ENCODE peak calls at places on chromosomes 5 and 9, in ten cellular contexts. One of them, this sample, is unnamed.

GRCh38 chr9:91985692-91986091 is 35.7 kb upstream of the ROR2 start:
- DNase-seq in activated effector memory CD4-positive, alpha-beta T cell treated with anti-CD3 and anti-CD28 coated beads, Interleukin-2, amount 50 U/mL, for 16 hours: no peak
- DNase-seq in progenitor cell of endocrine pancreas: no peak
- DNase-seq in EH: no peak
- DNase-seq in right lobe of liver: no peak
- DNase-seq in central memory CD4-positive, alpha-beta T cell: no peak
- DNase-seq in HCT116: no peak
- DNase-seq in LoVo: no peak
- DNase-seq in astrocyte of the hippocampus: no peak
- DNase-seq in NT2/D1: no peak
- DNase-seq in this sample: no peak

GRCh38 chr9:122819326-122819725 is 9.1 kb downstream of the PDCL start:
- DNase-seq in activated effector memory CD4-positive, alpha-beta T cell treated with anti-CD3 and anti-CD28 coated beads, Interleukin-2, amount 50 U/mL, for 16 hours: no peak
- DNase-seq in progenitor cell of endocrine pancreas: no peak
- DNase-seq in EH: peak
- DNase-seq in right lobe of liver: no peak
- DNase-seq in central memory CD4-positive, alpha-beta T cell: no peak
- DNase-seq in HCT116: no peak
- DNase-seq in LoVo: no peak
- DNase-seq in astrocyte of the hippocampus: peak
- DNase-seq in NT2/D1: no peak
- DNase-seq in this sample: no peak

GRCh38 chr9:25964239-25964638 is 286.0 kb upstream of the TUSC1 start:
- DNase-seq in activated effector memory CD4-positive, alpha-beta T cell treated with anti-CD3 and anti-CD28 coated beads, Interleukin-2, amount 50 U/mL, for 16 hours: no peak
- DNase-seq in progenitor cell of endocrine pancreas: no peak
- DNase-seq in EH: peak
- DNase-seq in right lobe of liver: no peak
- DNase-seq in central memory CD4-positive, alpha-beta T cell: no peak
- DNase-seq in HCT116: peak
- DNase-seq in LoVo: peak
- DNase-seq in astrocyte of the hippocampus: peak
- DNase-seq in NT2/D1: peak
- DNase-seq in this sample: peak

GRCh38 chr5:21858441-21858840 is 994.7 kb downstream of the CDH12 start:
- DNase-seq in activated effector memory CD4-positive, alpha-beta T cell treated with anti-CD3 and anti-CD28 coated beads, Interleukin-2, amount 50 U/mL, for 16 hours: no peak
- DNase-seq in progenitor cell of endocrine pancreas: no peak
- DNase-seq in EH: no peak
- DNase-seq in right lobe of liver: no peak
- DNase-seq in central memory CD4-positive, alpha-beta T cell: no peak
- DNase-seq in HCT116: no peak
- DNase-seq in LoVo: no peak
- DNase-seq in astrocyte of the hippocampus: no peak
- DNase-seq in NT2/D1: no peak
- DNase-seq in this sample: no peak

GRCh38 chr9:120324996-120325642 is 254.8 kb downstream of the CDK5RAP2 start:
- DNase-seq in activated effector memory CD4-positive, alpha-beta T cell treated with anti-CD3 and anti-CD28 coated beads, Interleukin-2, amount 50 U/mL, for 16 hours: no peak
- DNase-seq in progenitor cell of endocrine pancreas: no peak
- DNase-seq in EH: no peak
- DNase-seq in right lobe of liver: no peak
- DNase-seq in central memory CD4-positive, alpha-beta T cell: no peak
- DNase-seq in HCT116: no peak
- DNase-seq in LoVo: no peak
- DNase-seq in astrocyte of the hippocampus: no peak
- DNase-seq in NT2/D1: peak
- DNase-seq in this sample: no peak

GRCh38 chr5:123670981-123671557 is 159.1 kb downstream of the CSNK1G3 start:
- DNase-seq in activated effector memory CD4-positive, alpha-beta T cell treated with anti-CD3 and anti-CD28 coated beads, Interleukin-2, amount 50 U/mL, for 16 hours: peak
- DNase-seq in progenitor cell of endocrine pancreas: peak
- DNase-seq in EH: peak
- DNase-seq in right lobe of liver: no peak
- DNase-seq in central memory CD4-positive, alpha-beta T cell: peak
- DNase-seq in HCT116: peak
- DNase-seq in LoVo: peak
- DNase-seq in astrocyte of the hippocampus: peak
- DNase-seq in NT2/D1: peak
- DNase-seq in this sample: peak

GRCh38 chr5:99019254-99019653 is 90.4 kb upstream of the CHD1 start:
- DNase-seq in activated effector memory CD4-positive, alpha-beta T cell treated with anti-CD3 and anti-CD28 coated beads, Interleukin-2, amount 50 U/mL, for 16 hours: no peak
- DNase-seq in progenitor cell of endocrine pancreas: no peak
- DNase-seq in EH: peak
- DNase-seq in right lobe of liver: no peak
- DNase-seq in central memory CD4-positive, alpha-beta T cell: no peak
- DNase-seq in HCT116: no peak
- DNase-seq in LoVo: no peak
- DNase-seq in astrocyte of the hippocampus: peak
- DNase-seq in NT2/D1: no peak
- DNase-seq in this sample: no peak

GRCh38 chr5:69136296-69136695 is 30.7 kb upstream of the CCNB1 start:
- DNase-seq in activated effector memory CD4-positive, alpha-beta T cell treated with anti-CD3 and anti-CD28 coated beads, Interleukin-2, amount 50 U/mL, for 16 hours: no peak
- DNase-seq in progenitor cell of endocrine pancreas: no peak
- DNase-seq in EH: peak
- DNase-seq in right lobe of liver: no peak
- DNase-seq in central memory CD4-positive, alpha-beta T cell: no peak
- DNase-seq in HCT116: no peak
- DNase-seq in LoVo: no peak
- DNase-seq in astrocyte of the hippocampus: no peak
- DNase-seq in NT2/D1: no peak
- DNase-seq in this sample: no peak

GRCh38 chr5:145936401-145937131 is at the start of gene SH3RF2:
- DNase-seq in activated effector memory CD4-positive, alpha-beta T cell treated with anti-CD3 and anti-CD28 coated beads, Interleukin-2, amount 50 U/mL, for 16 hours: peak
- DNase-seq in progenitor cell of endocrine pancreas: peak
- DNase-seq in EH: peak
- DNase-seq in right lobe of liver: peak
- DNase-seq in central memory CD4-positive, alpha-beta T cell: no peak
- DNase-seq in HCT116: peak
- DNase-seq in LoVo: peak
- DNase-seq in astrocyte of the hippocampus: peak
- DNase-seq in NT2/D1: peak
- DNase-seq in this sample: no peak

GRCh38 chr5:139805545-139805944 is 9.9 kb downstream of the PSD2 start:
- DNase-seq in activated effector memory CD4-positive, alpha-beta T cell treated with anti-CD3 and anti-CD28 coated beads, Interleukin-2, amount 50 U/mL, for 16 hours: no peak
- DNase-seq in progenitor cell of endocrine pancreas: no peak
- DNase-seq in EH: no peak
- DNase-seq in right lobe of liver: no peak
- DNase-seq in central memory CD4-positive, alpha-beta T cell: no peak
- DNase-seq in HCT116: no peak
- DNase-seq in LoVo: no peak
- DNase-seq in astrocyte of the hippocampus: no peak
- DNase-seq in NT2/D1: no peak
- DNase-seq in this sample: no peak

GRCh38 chr9:68844623-68845612 is 139.9 kb downstream of the PIP5K1B start:
- DNase-seq in activated effector memory CD4-positive, alpha-beta T cell treated with anti-CD3 and anti-CD28 coated beads, Interleukin-2, amount 50 U/mL, for 16 hours: no peak
- DNase-seq in progenitor cell of endocrine pancreas: peak
- DNase-seq in EH: peak
- DNase-seq in right lobe of liver: peak
- DNase-seq in central memory CD4-positive, alpha-beta T cell: no peak
- DNase-seq in HCT116: peak
- DNase-seq in LoVo: no peak
- DNase-seq in astrocyte of the hippocampus: no peak
- DNase-seq in NT2/D1: peak
- DNase-seq in this sample: peak

GRCh38 chr9:108057421-108058136 is 568.0 kb upstream of the KLF4 start:
- DNase-seq in activated effector memory CD4-positive, alpha-beta T cell treated with anti-CD3 and anti-CD28 coated beads, Interleukin-2, amount 50 U/mL, for 16 hours: no peak
- DNase-seq in progenitor cell of endocrine pancreas: no peak
- DNase-seq in EH: peak
- DNase-seq in right lobe of liver: no peak
- DNase-seq in central memory CD4-positive, alpha-beta T cell: no peak
- DNase-seq in HCT116: no peak
- DNase-seq in LoVo: peak
- DNase-seq in astrocyte of the hippocampus: peak
- DNase-seq in NT2/D1: no peak
- DNase-seq in this sample: no peak

GRCh38 chr5:24909210-24909609 is 264.4 kb upstream of the CDH10 start:
- DNase-seq in activated effector memory CD4-positive, alpha-beta T cell treated with anti-CD3 and anti-CD28 coated beads, Interleukin-2, amount 50 U/mL, for 16 hours: no peak
- DNase-seq in progenitor cell of endocrine pancreas: no peak
- DNase-seq in EH: no peak
- DNase-seq in right lobe of liver: no peak
- DNase-seq in central memory CD4-positive, alpha-beta T cell: no peak
- DNase-seq in HCT116: no peak
- DNase-seq in LoVo: no peak
- DNase-seq in astrocyte of the hippocampus: no peak
- DNase-seq in NT2/D1: no peak
- DNase-seq in this sample: no peak

GRCh38 chr5:96483878-96484277 is 50.8 kb upstream of the PCSK1 start:
- DNase-seq in activated effector memory CD4-positive, alpha-beta T cell treated with anti-CD3 and anti-CD28 coated beads, Interleukin-2, amount 50 U/mL, for 16 hours: no peak
- DNase-seq in progenitor cell of endocrine pancreas: peak
- DNase-seq in EH: peak
- DNase-seq in right lobe of liver: no peak
- DNase-seq in central memory CD4-positive, alpha-beta T cell: no peak
- DNase-seq in HCT116: peak
- DNase-seq in LoVo: peak
- DNase-seq in astrocyte of the hippocampus: peak
- DNase-seq in NT2/D1: peak
- DNase-seq in this sample: no peak

GRCh38 chr5:76291305-76292077 is 111.6 kb upstream of the IQGAP2 start:
- DNase-seq in activated effector memory CD4-positive, alpha-beta T cell treated with anti-CD3 and anti-CD28 coated beads, Interleukin-2, amount 50 U/mL, for 16 hours: no peak
- DNase-seq in progenitor cell of endocrine pancreas: no peak
- DNase-seq in EH: no peak
- DNase-seq in right lobe of liver: no peak
- DNase-seq in central memory CD4-positive, alpha-beta T cell: no peak
- DNase-seq in HCT116: no peak
- DNase-seq in LoVo: no peak
- DNase-seq in astrocyte of the hippocampus: no peak
- DNase-seq in NT2/D1: no peak
- DNase-seq in this sample: no peak

GRCh38 chr5:153632748-153633290 is 142.3 kb downstream of the GRIA1 start:
- DNase-seq in activated effector memory CD4-positive, alpha-beta T cell treated with anti-CD3 and anti-CD28 coated beads, Interleukin-2, amount 50 U/mL, for 16 hours: no peak
- DNase-seq in progenitor cell of endocrine pancreas: no peak
- DNase-seq in EH: peak
- DNase-seq in right lobe of liver: no peak
- DNase-seq in central memory CD4-positive, alpha-beta T cell: no peak
- DNase-seq in HCT116: no peak
- DNase-seq in LoVo: no peak
- DNase-seq in astrocyte of the hippocampus: no peak
- DNase-seq in NT2/D1: no peak
- DNase-seq in this sample: no peak

GRCh38 chr5:164119806-164120440 is 614.5 kb downstream of the MAT2B start:
- DNase-seq in activated effector memory CD4-positive, alpha-beta T cell treated with anti-CD3 and anti-CD28 coated beads, Interleukin-2, amount 50 U/mL, for 16 hours: no peak
- DNase-seq in progenitor cell of endocrine pancreas: no peak
- DNase-seq in EH: peak
- DNase-seq in right lobe of liver: no peak
- DNase-seq in central memory CD4-positive, alpha-beta T cell: no peak
- DNase-seq in HCT116: no peak
- DNase-seq in LoVo: peak
- DNase-seq in astrocyte of the hippocampus: peak
- DNase-seq in NT2/D1: peak
- DNase-seq in this sample: no peak

GRCh38 chr9:91197232-91198181 is 164.2 kb downstream of the AUH start:
- DNase-seq in activated effector memory CD4-positive, alpha-beta T cell treated with anti-CD3 and anti-CD28 coated beads, Interleukin-2, amount 50 U/mL, for 16 hours: no peak
- DNase-seq in progenitor cell of endocrine pancreas: no peak
- DNase-seq in EH: peak
- DNase-seq in right lobe of liver: peak
- DNase-seq in central memory CD4-positive, alpha-beta T cell: no peak
- DNase-seq in HCT116: peak
- DNase-seq in LoVo: peak
- DNase-seq in astrocyte of the hippocampus: no peak
- DNase-seq in NT2/D1: no peak
- DNase-seq in this sample: peak

GRCh38 chr5:56003633-56004032 is 8.9 kb upstream of the IL6ST start:
- DNase-seq in activated effector memory CD4-positive, alpha-beta T cell treated with anti-CD3 and anti-CD28 coated beads, Interleukin-2, amount 50 U/mL, for 16 hours: no peak
- DNase-seq in progenitor cell of endocrine pancreas: no peak
- DNase-seq in EH: peak
- DNase-seq in right lobe of liver: no peak
- DNase-seq in central memory CD4-positive, alpha-beta T cell: no peak
- DNase-seq in HCT116: no peak
- DNase-seq in LoVo: no peak
- DNase-seq in astrocyte of the hippocampus: peak
- DNase-seq in NT2/D1: no peak
- DNase-seq in this sample: no peak

GRCh38 chr5:140126315-140127012 is 727 bp downstream of the IGIP start:
- DNase-seq in activated effector memory CD4-positive, alpha-beta T cell treated with anti-CD3 and anti-CD28 coated beads, Interleukin-2, amount 50 U/mL, for 16 hours: no peak
- DNase-seq in progenitor cell of endocrine pancreas: no peak
- DNase-seq in EH: no peak
- DNase-seq in right lobe of liver: no peak
- DNase-seq in central memory CD4-positive, alpha-beta T cell: no peak
- DNase-seq in HCT116: no peak
- DNase-seq in LoVo: no peak
- DNase-seq in astrocyte of the hippocampus: no peak
- DNase-seq in NT2/D1: no peak
- DNase-seq in this sample: no peak

GRCh38 chr9:91111876-91112275 is 249.8 kb downstream of the AUH start:
- DNase-seq in activated effector memory CD4-positive, alpha-beta T cell treated with anti-CD3 and anti-CD28 coated beads, Interleukin-2, amount 50 U/mL, for 16 hours: no peak
- DNase-seq in progenitor cell of endocrine pancreas: no peak
- DNase-seq in EH: no peak
- DNase-seq in right lobe of liver: no peak
- DNase-seq in central memory CD4-positive, alpha-beta T cell: no peak
- DNase-seq in HCT116: no peak
- DNase-seq in LoVo: no peak
- DNase-seq in astrocyte of the hippocampus: no peak
- DNase-seq in NT2/D1: no peak
- DNase-seq in this sample: no peak